ENCODE peak calls at places on chromosomes 6 and 20, in four cellular contexts. Y is tibial nerve, R is spleen, W is left lung. U is an unnamed sample.
A peak's percentile ranks its signal among the peaks of the same experiment; 100 is the strongest.

GRCh38 chr6:21277601-21278043 is 315.9 kb upstream of the SOX4 start:
- DNase-seq in R (no peak), Y (no peak), W (no peak), U (no peak)

GRCh38 chr6:17101422-17102257 is at the start of gene STMND1:
- DNase-seq in R (no peak), Y (peak; percentile 22), W (peak; percentile 48), U (no peak)

GRCh38 chr6:51167468-51167867 is 348.8 kb downstream of the TFAP2B start:
- DNase-seq in W (no peak), Y (no peak), R (no peak), U (no peak)

GRCh38 chr6:4907602-4908001 is 96.2 kb downstream of the RPP40 start:
- DNase-seq in Y (no peak), W (no peak), R (no peak), U (no peak)

GRCh38 chr6:22804620-22805271 is 235.4 kb downstream of the HDGFL1 start:
- DNase-seq in W (no peak), Y (no peak), R (no peak), U (no peak)

GRCh38 chr20:36886859-36887778 is 11.2 kb downstream of the TLDC2 start:
- DNase-seq in R (peak; percentile 92), W (peak; percentile 76), Y (peak; percentile 88), U (peak; percentile 94)

GRCh38 chr6:154509421-154510143 is 903 bp downstream of the CNKSR3 start:
- DNase-seq in W (peak; percentile 40), Y (no peak), R (peak; percentile 70), U (peak; percentile 58)

GRCh38 chr6:126180585-126180984 is 159.3 kb upstream of the CENPW start:
- DNase-seq in Y (no peak), W (no peak), R (no peak), U (no peak)

GRCh38 chr6:35687658-35688604 is 784 bp downstream of the FKBP5 start:
- DNase-seq in Y (peak; percentile 55), R (peak; percentile 93), W (peak; percentile 76), U (peak; percentile 61)

GRCh38 chr20:53888951-53889350 is 181.4 kb downstream of the BCAS1 start:
- DNase-seq in W (no peak), Y (no peak), R (no peak), U (no peak)

GRCh38 chr6:142112451-142113061 is 20.2 kb upstream of the GJE1 start:
- DNase-seq in Y (peak; percentile 86), W (peak; percentile 50), R (peak; percentile 45), U (peak; percentile 54)

GRCh38 chr6:118317581-118318563 is 230.2 kb upstream of the PLN start:
- DNase-seq in R (no peak), Y (peak; percentile 52), W (no peak), U (no peak)

GRCh38 chr6:117776441-117776840 is 101.2 kb downstream of the NUS1 start:
- DNase-seq in Y (no peak), W (no peak), R (no peak), U (peak; percentile 13)

GRCh38 chr20:9838378-9839295 is at the start of gene PAK5:
- DNase-seq in Y (no peak), R (peak; percentile 76), W (peak; percentile 61), U (peak; percentile 92)

GRCh38 chr6:129766959-129767728 is 57.2 kb upstream of the ARHGAP18 start:
- DNase-seq in Y (no peak), W (no peak), R (peak; percentile 77), U (peak; percentile 58)

GRCh38 chr6:168377481-168377850 is 57.9 kb upstream of the DACT2 start:
- DNase-seq in W (no peak), R (peak; percentile 69), Y (no peak), U (no peak)

GRCh38 chr6:79868098-79868722 is 79.1 kb downstream of the ELOVL4 start:
- DNase-seq in W (no peak), Y (peak; percentile 65), R (no peak), U (peak; percentile 76)

DNA sequence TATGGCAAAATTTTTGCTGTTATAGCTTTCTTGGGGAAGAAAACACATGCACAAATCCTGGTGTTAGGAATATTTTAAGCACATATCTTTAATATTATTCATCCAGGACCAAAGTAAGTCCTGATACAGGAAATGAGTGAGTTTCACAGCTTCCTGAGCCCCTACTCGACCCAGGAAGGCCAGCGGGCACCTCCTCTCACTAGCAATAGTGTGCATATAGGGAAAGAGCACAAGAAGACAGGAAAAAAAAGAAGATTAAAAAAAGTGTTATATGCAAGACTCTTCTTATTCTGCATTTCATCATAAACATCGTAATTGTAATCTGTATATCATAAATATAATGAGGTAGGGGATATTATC is 101.0 kb downstream of the MYO6 start:
- DNase-seq in Y (no peak), W (no peak), R (no peak), U (no peak)
- H3K4me1 ChIP-seq in Y (peaks cover 5% of the 10 kb centered on the region), W (peaks cover 12% of the 10 kb centered on the region), R (no peaks in the 10 kb centered on the region), U (no peaks in the 10 kb centered on the region)

GRCh38 chr20:45343445-45343866 is 4.8 kb downstream of the SDC4 start:
- DNase-seq in W (peak; percentile 54), Y (no peak), R (no peak), U (no peak)
- H3K4me1 ChIP-seq in W (peaks cover 45% of the 10 kb centered on the region), Y (peaks cover 91% of the 10 kb centered on the region), R (peaks cover 94% of the 10 kb centered on the region), U (peaks cover 38% of the 10 kb centered on the region)

GRCh38 chr6:107737397-107737793 is 86.7 kb downstream of the SCML4 start:
- DNase-seq in Y (no peak), W (no peak), R (no peak), U (no peak)
- H3K4me1 ChIP-seq in Y (no peaks in the 10 kb centered on the region), W (no peaks in the 10 kb centered on the region), R (peaks cover 33% of the 10 kb centered on the region), U (no peaks in the 10 kb centered on the region)

DNA sequence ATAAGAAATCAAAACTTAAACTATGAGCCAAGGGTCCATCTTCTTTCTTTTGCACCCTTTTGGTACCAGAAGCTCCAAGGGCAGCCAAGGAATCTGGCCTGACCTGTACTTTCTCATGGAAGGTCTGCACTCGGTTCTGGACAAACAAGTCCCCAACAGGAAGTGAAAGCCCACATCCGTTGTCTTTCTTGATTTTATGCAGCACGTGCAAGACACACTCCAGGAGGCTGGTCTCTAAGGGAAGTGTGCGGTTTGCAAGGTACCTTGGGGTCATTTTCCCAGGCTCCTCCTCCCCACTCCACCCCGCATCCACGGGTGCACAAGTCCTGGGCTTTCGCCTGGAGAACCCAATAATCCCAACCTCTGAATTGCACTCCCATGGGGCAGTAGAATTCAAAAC is 101.9 kb downstream of the NFATC2 start:
- DNase-seq in R (peak; percentile 76), Y (no peak), W (no peak), U (no peak)
- H3K4me1 ChIP-seq in R (peaks cover 57% of the 10 kb centered on the region), Y (peaks cover 2% of the 10 kb centered on the region), W (no peaks in the 10 kb centered on the region), U (no peaks in the 10 kb centered on the region)

GRCh38 chr6:87700351-87700728 is 1.7 kb downstream of the AKIRIN2 start:
- DNase-seq in R (no peak), W (no peak), Y (no peak), U (no peak)
- H3K4me1 ChIP-seq in R (peaks cover 62% of the 10 kb centered on the region), W (peaks cover 22% of the 10 kb centered on the region), Y (peaks cover 50% of the 10 kb centered on the region), U (peaks cover 28% of the 10 kb centered on the region)

DNA sequence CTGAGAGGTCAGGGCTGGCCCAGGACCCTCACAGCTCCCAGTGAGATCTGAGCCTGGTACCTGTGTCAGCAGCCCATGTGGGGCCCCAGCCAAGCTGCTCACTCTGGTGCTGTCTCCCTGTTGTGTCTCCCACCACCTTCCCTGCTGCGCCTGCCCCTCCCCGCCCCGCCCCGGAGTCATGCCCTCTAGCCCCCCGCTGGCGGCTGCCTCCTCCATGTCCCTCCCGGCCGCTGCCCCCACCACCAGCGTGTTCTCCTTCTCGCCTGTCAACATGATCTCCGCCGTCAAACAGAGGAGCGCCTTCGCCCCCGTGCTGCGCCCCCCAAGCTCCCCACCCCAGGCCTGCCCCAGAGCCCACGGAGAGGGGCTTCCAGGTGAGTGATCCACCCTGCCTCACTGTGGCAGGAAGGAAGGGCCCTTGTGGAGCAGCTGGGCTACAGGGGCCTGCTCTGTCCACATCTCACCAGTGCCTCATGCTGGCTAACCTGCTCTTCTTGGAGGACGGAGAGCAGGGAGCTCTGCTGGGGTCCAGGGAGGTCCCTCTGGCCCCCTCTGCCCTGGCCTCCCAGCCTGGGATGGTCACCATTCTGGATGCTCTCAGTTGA is 44.9 kb downstream of the CPXM1 start:
- DNase-seq in R (peak; percentile 65), Y (no peak), W (no peak), U (no peak)
- H3K4me1 ChIP-seq in R (peaks cover 30% of the 10 kb centered on the region), Y (peaks cover 28% of the 10 kb centered on the region), W (peaks cover 19% of the 10 kb centered on the region), U (no peaks in the 10 kb centered on the region)

GRCh38 chr20:58469500-58470129 is 45.6 kb downstream of the APCDD1L start:
- DNase-seq in W (no peak), R (no peak), Y (no peak), U (no peak)
- H3K4me1 ChIP-seq in W (no peaks in the 10 kb centered on the region), R (no peaks in the 10 kb centered on the region), Y (no peaks in the 10 kb centered on the region), U (no peaks in the 10 kb centered on the region)